ENCODE peak calls at places on chromosome 3, in four cellular contexts. J, W, L and V are unnamed samples.

GRCh38 chr3:108899530-108899929 is 54.1 kb downstream of the GUCA1C start:
- DNase-seq in J (no peak), W (no peak), L (no peak), V (no peak)

GRCh38 chr3:171860830-171861535 is 17.8 kb downstream of the TMEM212 start:
- DNase-seq in J (no peak), W (no peak), L (no peak), V (no peak)

GRCh38 chr3:142577701-142578308 is 728 bp downstream of the ATR start:
- DNase-seq in J (no peak), W (no peak), L (no peak), V (no peak)

GRCh38 chr3:71130516-71131384 is 452.8 kb downstream of the FOXP1 start:
- DNase-seq in J (peak; percentile 31), W (no peak), L (peak; percentile 86), V (peak; percentile 87)

GRCh38 chr3:194573680-194574437 is 59.4 kb downstream of the TMEM44 start:
- DNase-seq in J (no peak), W (no peak), L (no peak), V (no peak)

GRCh38 chr3:71254658-71255057 is 328.9 kb downstream of the FOXP1 start:
- DNase-seq in J (no peak), W (no peak), L (no peak), V (no peak)

GRCh38 chr3:127999509-128000106 is 52.6 kb upstream of the SEC61A1 start:
- DNase-seq in J (no peak), W (no peak), L (no peak), V (no peak)

GRCh38 chr3:15903164-15903563 is 105.4 kb upstream of the ANKRD28 start:
- DNase-seq in J (no peak), W (no peak), L (no peak), V (no peak)

GRCh38 chr3:49428697-49429100 is 425 bp downstream of the NICN1 start:
- DNase-seq in J (no peak), W (no peak), L (no peak), V (no peak)

GRCh38 chr3:54685213-54685612 is 242.6 kb downstream of the LRTM1 start:
- DNase-seq in J (no peak), W (no peak), L (no peak), V (no peak)

GRCh38 chr3:101849714-101850326 is 506 bp downstream of the NFKBIZ start:
- DNase-seq in J (peak; percentile 28), W (no peak), L (no peak), V (peak; percentile 41)

GRCh38 chr3:87997298-87997697 is 61.5 kb downstream of the CGGBP1 start:
- DNase-seq in J (no peak), W (no peak), L (no peak), V (no peak)

GRCh38 chr3:43923101-43923979 is 232.6 kb downstream of the ABHD5 start:
- DNase-seq in J (no peak), W (no peak), L (no peak), V (no peak)

GRCh38 chr3:38022301-38022700 is 7.1 kb downstream of the PLCD1 start:
- DNase-seq in J (no peak), W (no peak), L (no peak), V (no peak)

GRCh38 chr3:148079370-148079769 is 618.3 kb upstream of the AGTR1 start:
- DNase-seq in J (no peak), W (no peak), L (no peak), V (no peak)

GRCh38 chr3:27483117-27484001 is 825 bp downstream of the SLC4A7 start:
- DNase-seq in J (peak; percentile 3), W (peak; percentile 18), L (no peak), V (peak; percentile 91)

GRCh38 chr3:78757734-78758133 is 1010.1 kb downstream of the ROBO1 start:
- DNase-seq in J (no peak), W (no peak), L (no peak), V (no peak)

GRCh38 chr3:134291300-134292254 is 40.9 kb upstream of the RYK start:
- DNase-seq in J (no peak), W (no peak), L (no peak), V (peak; percentile 92)

GRCh38 chr3:58659051-58659675 is 7.4 kb downstream of the FAM3D start:
- DNase-seq in J (no peak), W (no peak), L (peak; percentile 35), V (no peak)

GRCh38 chr3:23314981-23315805 is 112.1 kb downstream of the UBE2E2 start:
- DNase-seq in J (no peak), W (no peak), L (no peak), V (no peak)

GRCh38 chr3:187669675-187670504 is at the start of gene SST:
- DNase-seq in J (no peak), W (no peak), L (no peak), V (no peak)